ENCODE peak calls at places on chromosomes 7 and 10, in seven cellular contexts. U is mammary epithelial cell, P is transverse colon, F is upper lobe of right lung, W is spleen, N is astrocyte of the cerebellum, V is A549. Z is an unnamed sample.

GRCh38 chr7:1646957-1647891 is 22.9 kb upstream of the ELFN1 start:
- DNase-seq in U (no peak), P (no peak), F (no peak), W (no peak), N (peak; percentile 19), V (no peak), Z (no peak)

GRCh38 chr7:100951172-100951571 is 1.8 kb downstream of the MUC3A start:
- DNase-seq in U (no peak), P (no peak), F (no peak), W (no peak), N (no peak), V (no peak), Z (no peak)

GRCh38 chr7:155002411-155003214 is at the start of gene PAXIP1:
- DNase-seq in U (peak; percentile 31), P (peak; percentile 49), F (peak; percentile 76), W (peak; percentile 92), N (no peak), V (peak; percentile 24), Z (peak; percentile 46)

GRCh38 chr7:5564894-5565293 is 141.3 kb upstream of the TNRC18 start:
- DNase-seq in U (no peak), P (no peak), F (no peak), W (no peak), N (no peak), V (no peak), Z (no peak)

GRCh38 chr10:92702301-92702916 is 12.7 kb downstream of the HHEX start:
- DNase-seq in U (no peak), P (no peak), F (no peak), W (no peak), N (no peak), V (no peak), Z (peak; percentile 38)

GRCh38 chr7:28626629-28627262 is 214.4 kb downstream of the CREB5 start:
- DNase-seq in U (peak; percentile 39), P (no peak), F (no peak), W (no peak), N (no peak), V (peak; percentile 28), Z (peak; percentile 22)

GRCh38 chr7:134890246-134891240 is 95.8 kb upstream of the AGBL3 start:
- DNase-seq in U (peak; percentile 90), P (no peak), F (no peak), W (no peak), N (peak; percentile 64), V (no peak), Z (no peak)

GRCh38 chr10:95277201-95277570 is 13.6 kb downstream of the PDLIM1 start:
- DNase-seq in U (no peak), P (no peak), F (no peak), W (no peak), N (no peak), V (no peak), Z (no peak)

GRCh38 chr10:29501692-29502091 is 133.1 kb downstream of the SVIL start:
- DNase-seq in U (peak; percentile 87), P (no peak), F (no peak), W (no peak), N (peak; percentile 82), V (peak; percentile 55), Z (no peak)

GRCh38 chr7:41058986-41059741 is 643.7 kb downstream of the INHBA start:
- DNase-seq in U (peak; percentile 70), P (no peak), F (no peak), W (no peak), N (no peak), V (no peak), Z (no peak)

GRCh38 chr7:96837583-96837982 is 127.9 kb upstream of the SEM1 start:
- DNase-seq in U (no peak), P (no peak), F (no peak), W (no peak), N (no peak), V (no peak), Z (no peak)

DNA sequence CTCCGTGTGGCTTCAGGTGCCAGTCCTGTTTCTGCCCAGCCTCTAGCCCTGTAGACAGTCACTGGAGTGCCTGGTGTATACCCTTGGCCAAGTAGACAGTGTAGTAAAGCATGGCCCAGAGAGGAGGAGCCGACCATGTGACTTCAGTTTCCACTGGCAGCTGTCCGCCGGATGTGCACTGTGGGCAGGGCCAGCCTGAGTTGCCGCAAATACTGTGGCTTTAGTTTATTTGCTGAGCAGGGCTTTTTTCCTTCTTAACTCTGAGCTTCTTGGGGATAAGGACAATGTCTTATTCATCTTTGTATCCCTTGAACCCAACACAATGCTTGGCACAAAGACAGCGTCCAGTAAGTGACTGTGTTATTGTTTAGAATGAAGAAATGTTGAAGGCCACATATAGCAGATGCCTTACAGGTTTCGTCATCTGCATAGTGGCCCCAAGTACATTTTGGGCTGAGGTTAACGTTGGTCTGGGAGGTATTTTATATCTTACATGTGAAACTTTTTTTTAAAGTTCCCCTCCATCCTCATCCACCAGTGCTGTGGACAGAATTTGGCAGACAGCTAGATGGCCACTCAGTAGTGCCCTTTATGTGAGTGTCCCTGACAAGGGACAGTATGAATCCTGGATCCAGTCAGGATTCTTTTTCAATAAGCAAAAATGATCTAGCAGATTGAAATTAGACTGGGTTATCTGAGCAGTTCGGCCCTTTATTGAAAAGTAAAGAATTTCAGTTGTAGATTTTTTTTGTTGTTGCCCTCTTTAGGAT is 40.6 kb downstream of the CYP17A1 start:
- DNase-seq in U (no peak), P (peak; percentile 82), F (peak; percentile 80), W (peak; percentile 94), N (no peak), V (no peak), Z (peak; percentile 56)
- H3K4me3 ChIP-seq in U (no peak overlapping the region), P (no peak overlapping the region), F (no peak overlapping the region), W (peak overlapping the region; percentile 13), N (no peak overlapping the region), V (no peak overlapping the region), Z (peak overlapping the region; percentile 10)

DNA sequence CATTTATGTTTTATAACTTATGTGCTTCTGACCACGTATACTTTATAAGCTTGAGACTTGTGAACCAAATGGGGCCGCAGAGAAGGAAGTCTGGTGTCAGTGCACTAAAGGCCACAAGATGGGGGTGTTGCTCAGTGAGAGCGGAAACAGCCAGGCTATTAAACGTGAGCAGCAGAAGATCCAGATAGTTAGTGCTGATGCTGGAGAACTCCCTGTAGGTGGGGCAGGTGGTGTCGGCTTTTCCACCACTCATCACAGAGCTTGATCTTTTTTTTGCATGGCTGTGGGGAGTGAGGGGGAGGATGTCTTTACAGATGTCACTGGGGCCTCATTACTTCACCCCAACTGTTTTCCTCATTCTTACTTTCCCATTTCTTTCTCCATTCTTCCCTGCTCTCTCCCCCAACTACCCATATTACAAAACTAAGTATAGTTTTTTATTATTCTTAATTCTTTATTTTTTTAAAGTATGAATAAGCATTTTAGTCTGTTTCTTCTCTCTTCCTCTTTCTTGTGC is 34.7 kb downstream of the ACADSB start:
- DNase-seq in U (peak; percentile 58), P (peak; percentile 37), F (no peak), W (no peak), N (peak; percentile 48), V (peak; percentile 58), Z (peak; percentile 63)
- TF ChIP-seq CTCF in U (peak; percentile 91), P (peak; percentile 61), F (peak; percentile 45), W (no peak), N (peak; percentile 92), V (peak; percentile 81), Z (peak; percentile 70)

GRCh38 chr10:14570800-14571199 is 203.9 kb downstream of the FAM107B start:
- DNase-seq in U (no peak), P (no peak), F (no peak), W (no peak), N (no peak), V (no peak), Z (no peak)
- H3K4me3 ChIP-seq in U (no peak overlapping the region), P (no peak overlapping the region), F (peak overlapping the region; percentile 9), W (peak overlapping the region; percentile 56), N (no peak overlapping the region), V (peak overlapping the region; percentile 21), Z (no peak overlapping the region)

GRCh38 chr7:138711007-138711406 is 9.8 kb upstream of the SVOPL start:
- DNase-seq in U (no peak), P (no peak), F (no peak), W (peak; percentile 19), N (no peak), V (no peak), Z (no peak)
- TF ChIP-seq CTCF in U (no peak), P (no peak), F (no peak), W (no peak), N (no peak), V (no peak), Z (no peak)

GRCh38 chr10:110501142-110501937 is 3.6 kb downstream of the DUSP5 start:
- DNase-seq in U (peak; percentile 92), P (peak; percentile 88), F (peak; percentile 92), W (peak; percentile 85), N (peak; percentile 91), V (peak; percentile 90), Z (peak; percentile 66)
- H3K4me3 ChIP-seq in U (peak overlapping the region; percentile 68), P (no peak overlapping the region), F (peak overlapping the region; percentile 88), W (peak overlapping the region; percentile 75), N (no peak overlapping the region), V (peak overlapping the region; percentile 86), Z (no peak overlapping the region)

GRCh38 chr10:44171765-44172164 is 213.1 kb downstream of the CXCL12 start:
- DNase-seq in U (no peak), P (no peak), F (no peak), W (no peak), N (no peak), V (no peak), Z (no peak)
- TF ChIP-seq CTCF in U (no peak), P (no peak), F (no peak), W (no peak), N (no peak), V (no peak), Z (no peak)

DNA sequence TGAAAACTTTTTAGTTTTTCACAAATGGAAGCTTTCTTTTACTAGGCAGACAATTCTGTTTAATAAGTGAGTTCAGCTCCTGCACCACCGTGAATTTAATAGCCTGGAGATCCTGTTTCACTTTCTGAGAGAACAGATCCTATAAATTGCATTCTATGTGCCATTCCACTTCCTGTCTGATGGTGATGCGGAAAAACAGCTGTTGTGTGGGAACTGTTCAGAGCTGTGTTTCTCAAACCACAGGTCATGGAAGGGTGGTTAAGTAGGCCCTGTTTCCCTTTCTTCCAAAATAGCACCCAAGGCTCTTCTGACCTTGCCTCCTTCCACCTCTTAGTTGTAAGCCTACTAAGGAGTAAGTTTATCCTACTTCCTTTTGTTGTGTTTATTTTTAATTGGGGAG is 97.2 kb upstream of the DKK1 start:
- DNase-seq in U (peak; percentile 63), P (peak; percentile 11), F (no peak), W (no peak), N (peak; percentile 70), V (no peak), Z (no peak)
- H3K4me3 ChIP-seq in U (no peak overlapping the region), P (no peak overlapping the region), F (no peak overlapping the region), W (no peak overlapping the region), N (no peak overlapping the region), V (no peak overlapping the region), Z (no peak overlapping the region)

GRCh38 chr10:80275756-80276155 is 13.7 kb downstream of the MAT1A start:
- DNase-seq in U (no peak), P (no peak), F (no peak), W (no peak), N (no peak), V (no peak), Z (no peak)

GRCh38 chr10:80273523-80274170 is 15.8 kb downstream of the MAT1A start:
- DNase-seq in U (no peak), P (no peak), F (no peak), W (no peak), N (no peak), V (no peak), Z (no peak)

GRCh38 chr10:80274396-80275134 is 14.9 kb downstream of the MAT1A start:
- DNase-seq in U (no peak), P (no peak), F (no peak), W (no peak), N (no peak), V (no peak), Z (no peak)

GRCh38 chr10:80276335-80276734 is 13.1 kb downstream of the MAT1A start:
- DNase-seq in U (no peak), P (no peak), F (no peak), W (no peak), N (no peak), V (no peak), Z (no peak)

GRCh38 chr10:80275135-80275498 is 14.3 kb downstream of the MAT1A start:
- DNase-seq in U (no peak), P (no peak), F (no peak), W (no peak), N (no peak), V (no peak), Z (no peak)
- TF ChIP-seq CTCF in U (no peak), P (no peak), F (no peak), W (no peak), N (no peak), V (no peak), Z (no peak)

Z was measured in HL-60.